ENCODE peak calls at places on chromosomes 3 and 15, in five cellular contexts. J is GM12891, S is heart left ventricle, Z is upper lobe of left lung, R is Peyer's patch. F is an unnamed sample.

GRCh38 chr15:64597469-64597806 is 137.1 kb downstream of the ZNF609 start:
- DNase-seq in J (no peak), S (no peak), Z (no peak), R (no peak), F (no peak)

GRCh38 chr3:37753428-37753827 is 108.3 kb upstream of the CTDSPL start:
- DNase-seq in J (no peak), S (no peak), Z (no peak), R (no peak), F (no peak)

GRCh38 chr3:127172670-127173515 is 20.0 kb upstream of the PRR23E start:
- DNase-seq in J (no peak), S (no peak), Z (peak; percentile 16), R (no peak), F (no peak)

GRCh38 chr3:97991278-97991652 is 19.0 kb upstream of the RIOX2 start:
- DNase-seq in J (no peak), S (no peak), Z (no peak), R (no peak), F (no peak)

GRCh38 chr15:76169013-76169412 is 109.2 kb downstream of the TMEM266 start:
- DNase-seq in J (no peak), S (no peak), Z (no peak), R (no peak), F (no peak)

GRCh38 chr15:83064859-83065258 is 2.2 kb downstream of the BTBD1 start:
- DNase-seq in J (no peak), S (no peak), Z (no peak), R (no peak), F (peak; percentile 28)

GRCh38 chr3:42755681-42756578 is 17.1 kb downstream of the CCDC13 start:
- DNase-seq in J (no peak), S (no peak), Z (peak; percentile 22), R (peak; percentile 85), F (peak; percentile 33)

GRCh38 chr3:2525968-2526367 is 427.3 kb downstream of the CNTN4 start:
- DNase-seq in J (no peak), S (no peak), Z (no peak), R (no peak), F (no peak)

GRCh38 chr15:45594322-45594721 is 7.1 kb downstream of the BLOC1S6 start:
- DNase-seq in J (no peak), S (no peak), Z (no peak), R (no peak), F (no peak)

GRCh38 chr3:152021951-152022461 is 148.6 kb downstream of the SUCNR1 start:
- DNase-seq in J (no peak), S (no peak), Z (peak; percentile 25), R (no peak), F (no peak)

GRCh38 chr15:64246364-64247189 is 83.8 kb upstream of the PPIB start:
- DNase-seq in J (peak; percentile 21), S (no peak), Z (no peak), R (no peak), F (peak; percentile 72)

GRCh38 chr3:68904064-68904463 is 28.3 kb downstream of the TAFA4 start:
- DNase-seq in J (no peak), S (no peak), Z (no peak), R (no peak), F (no peak)

GRCh38 chr15:92821491-92822116 is 78.5 kb upstream of the CHD2 start:
- DNase-seq in J (no peak), S (no peak), Z (peak; percentile 54), R (no peak), F (no peak)

GRCh38 chr15:65275728-65276126 is 11.0 kb downstream of the PARP16 start:
- DNase-seq in J (no peak), S (no peak), Z (no peak), R (no peak), F (no peak)

GRCh38 chr3:3015472-3016089 is 94.6 kb downstream of the IL5RA start:
- DNase-seq in J (peak; percentile 24), S (no peak), Z (no peak), R (no peak), F (peak; percentile 4)

GRCh38 chr15:34367128-34368081 is at the start of gene LPCAT4:
- DNase-seq in J (peak; percentile 90), S (peak; percentile 94), Z (peak; percentile 95), R (peak; percentile 97), F (peak; percentile 94)
- TF ChIP-seq POLR2A in J (peak; percentile 62), S (no peak), Z (peak; percentile 27), R (peak; percentile 74), F (peak; percentile 86)

GRCh38 chr3:13416002-13416793 is 3.9 kb downstream of the NUP210 start:
- DNase-seq in J (no peak), S (no peak), Z (no peak), R (no peak), F (peak; percentile 24)

GRCh38 chr3:13424111-13424844 is 4.2 kb upstream of the NUP210 start:
- DNase-seq in J (no peak), S (no peak), Z (no peak), R (no peak), F (peak; percentile 48)

GRCh38 chr3:13419356-13420050 is 619 bp downstream of the NUP210 start:
- DNase-seq in J (peak; percentile 57), S (peak; percentile 74), Z (peak; percentile 53), R (peak; percentile 74), F (peak; percentile 75)

GRCh38 chr3:13420817-13421755 is 964 bp upstream of the NUP210 start:
- DNase-seq in J (peak; percentile 46), S (no peak), Z (peak; percentile 77), R (peak; percentile 88), F (peak; percentile 43)

DNA sequence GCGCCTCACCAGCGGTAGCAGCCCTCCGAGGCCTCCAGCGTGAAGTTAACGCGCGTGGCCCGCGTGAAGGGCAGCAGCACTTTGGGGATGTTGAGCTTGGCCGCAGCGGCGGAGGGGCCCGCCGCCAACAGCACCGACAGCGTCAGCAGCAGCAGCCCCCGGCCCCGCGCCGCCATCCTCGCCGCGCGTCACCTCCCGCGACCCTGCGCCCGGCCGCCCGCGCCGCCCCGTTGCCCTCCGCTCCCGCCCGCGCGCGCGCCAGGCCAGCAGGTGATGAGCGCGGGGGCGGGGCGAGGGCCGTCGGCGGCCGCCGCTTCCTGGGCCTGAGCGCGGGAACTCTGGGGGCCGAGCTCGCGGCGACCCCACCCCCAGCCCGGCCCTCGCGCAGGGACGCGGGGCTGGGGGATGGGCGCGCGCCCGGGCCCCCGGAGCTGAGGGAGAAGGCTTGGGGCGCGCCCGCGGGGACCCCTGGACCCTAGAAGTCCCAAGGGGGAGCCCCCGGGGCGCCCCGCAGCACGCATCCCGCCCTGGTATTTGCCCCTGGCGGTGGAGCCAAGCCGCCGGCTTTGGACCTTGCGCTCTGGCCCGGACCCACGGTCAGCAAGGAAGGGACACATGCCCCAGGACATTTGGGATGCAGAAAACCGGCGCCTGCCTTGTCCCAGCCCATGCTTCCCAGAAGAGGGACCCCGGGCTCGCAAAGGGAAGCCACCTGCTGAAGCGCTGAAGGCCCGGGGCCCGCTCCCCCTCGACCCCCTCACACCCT is at the start of gene NUP210:
- DNase-seq in J (peak; percentile 78), S (peak; percentile 66), Z (peak; percentile 56), R (peak; percentile 87), F (peak; percentile 82)
- TF ChIP-seq POLR2A in J (peak; percentile 40), S (no peak), Z (no peak), R (no peak), F (peak; percentile 58)

GRCh38 chr3:129315386-129315991 is 36.8 kb downstream of the HMCES start:
- DNase-seq in J (no peak), S (peak; percentile 78), Z (peak; percentile 49), R (no peak), F (peak; percentile 84)
- TF ChIP-seq POLR2A in J (no peak), S (no peak), Z (no peak), R (no peak), F (peak; percentile 17)

GRCh38 chr3:23921052-23921511 is 4.2 kb downstream of the RPL15 start:
- DNase-seq in J (no peak), S (no peak), Z (no peak), R (no peak), F (peak; percentile 16)
- TF ChIP-seq POLR2A in J (peak; percentile 75), S (no peak), Z (no peak), R (no peak), F (peak; percentile 1)

GRCh38 chr15:52879862-52880261 is 89.7 kb upstream of the ONECUT1 start:
- DNase-seq in J (no peak), S (no peak), Z (no peak), R (no peak), F (no peak)
- TF ChIP-seq POLR2A in J (no peak), S (no peak), Z (no peak), R (no peak), F (no peak)

GRCh38 chr3:14374444-14374883 is 27.9 kb upstream of the SLC6A6 start:
- DNase-seq in J (no peak), S (no peak), Z (peak; percentile 50), R (no peak), F (no peak)
- TF ChIP-seq POLR2A in J (no peak), S (no peak), Z (no peak), R (no peak), F (no peak)

GRCh38 chr3:15098503-15099363 is at the start of gene RBSN:
- DNase-seq in J (peak; percentile 71), S (peak; percentile 98), Z (peak; percentile 98), R (peak; percentile 97), F (peak; percentile 96)
- TF ChIP-seq POLR2A in J (peak; percentile 71), S (no peak), Z (peak; percentile 67), R (peak; percentile 61), F (peak; percentile 82)